ENCODE peak calls at places on chromosome 11, in six cellular contexts. Q is AG09309; L is Caki2; H is ACHN; I is stimulated activated CD8-positive, alpha-beta memory T cell treated with anti-CD3 and anti-CD28 coated beads, Interleukin-4, amount 100 ng/mL, for 1 hour; O is naive B cell. Y is an unnamed sample.

GRCh38 chr11:44823006-44823405 is 96.2 kb downstream of the TSPAN18 start:
- DNase-seq in Q (no peak), L (no peak), H (no peak), I (no peak), O (no peak), Y (no peak)

GRCh38 chr11:46319074-46319453 is 28.2 kb upstream of the DGKZ start:
- DNase-seq in Q (no peak), L (no peak), H (no peak), I (no peak), O (no peak), Y (no peak)

GRCh38 chr11:16191852-16192240 is 164.5 kb downstream of the SOX6 start:
- DNase-seq in Q (no peak), L (no peak), H (no peak), I (no peak), O (no peak), Y (no peak)

GRCh38 chr11:47204633-47204989 is 10.2 kb upstream of the DDB2 start:
- DNase-seq in Q (no peak), L (no peak), H (no peak), I (no peak), O (no peak), Y (no peak)

GRCh38 chr11:64810891-64811272 is 531 bp upstream of the MEN1 start:
- DNase-seq in Q (no peak), L (no peak), H (no peak), I (no peak), O (no peak), Y (no peak)

GRCh38 chr11:20489948-20490347 is 102.4 kb downstream of the PRMT3 start:
- DNase-seq in Q (no peak), L (no peak), H (no peak), I (no peak), O (no peak), Y (no peak)

GRCh38 chr11:103031834-103032233 is 60.1 kb downstream of the DCUN1D5 start:
- DNase-seq in Q (peak; percentile 67), L (no peak), H (no peak), I (no peak), O (no peak), Y (no peak)

GRCh38 chr11:76798656-76799055 is 15.5 kb downstream of the TSKU start:
- DNase-seq in Q (no peak), L (no peak), H (no peak), I (no peak), O (no peak), Y (no peak)

GRCh38 chr11:59062602-59063529 is 23.2 kb upstream of the GLYATL1B start:
- DNase-seq in Q (no peak), L (no peak), H (no peak), I (no peak), O (no peak), Y (no peak)

GRCh38 chr11:71948314-71949027 is 19.6 kb downstream of the RNF121 start:
- DNase-seq in Q (no peak), L (peak; percentile 94), H (no peak), I (no peak), O (no peak), Y (no peak)

GRCh38 chr11:35619030-35619753 is 932 bp downstream of the FJX1 start:
- DNase-seq in Q (no peak), L (peak; percentile 72), H (peak; percentile 56), I (no peak), O (peak; percentile 24), Y (no peak)

GRCh38 chr11:119460582-119460981 is 37.6 kb upstream of the THY1 start:
- DNase-seq in Q (peak; percentile 83), L (no peak), H (no peak), I (no peak), O (no peak), Y (no peak)

GRCh38 chr11:129143335-129143734 is 48.8 kb downstream of the ARHGAP32 start:
- DNase-seq in Q (peak; percentile 99), L (peak; percentile 84), H (peak; percentile 96), I (no peak), O (no peak), Y (peak; percentile 96)

GRCh38 chr11:94417386-94417987 is 16.3 kb upstream of the GPR83 start:
- DNase-seq in Q (peak; percentile 11), L (peak; percentile 6), H (peak; percentile 39), I (no peak), O (no peak), Y (no peak)

GRCh38 chr11:95327273-95327948 is 96.4 kb upstream of the SESN3 start:
- DNase-seq in Q (no peak), L (no peak), H (no peak), I (no peak), O (no peak), Y (no peak)

GRCh38 chr11:46898396-46899095 is 19.8 kb downstream of the LRP4 start:
- DNase-seq in Q (no peak), L (no peak), H (no peak), I (no peak), O (no peak), Y (no peak)

GRCh38 chr11:35621620-35622019 is 3.4 kb downstream of the FJX1 start:
- DNase-seq in Q (no peak), L (no peak), H (no peak), I (no peak), O (no peak), Y (no peak)

GRCh38 chr11:47524200-47524874 is 28.6 kb downstream of the CELF1 start:
- DNase-seq in Q (no peak), L (no peak), H (no peak), I (no peak), O (no peak), Y (no peak)

GRCh38 chr11:15854245-15854644 is 502.1 kb downstream of the SOX6 start:
- DNase-seq in Q (no peak), L (no peak), H (no peak), I (no peak), O (no peak), Y (no peak)

GRCh38 chr11:119397740-119398139 is 16.2 kb upstream of the USP2 start:
- DNase-seq in Q (no peak), L (no peak), H (no peak), I (no peak), O (no peak), Y (no peak)

GRCh38 chr11:66268953-66269906 is 791 bp downstream of the RAB1B start:
- DNase-seq in Q (no peak), L (peak; percentile 21), H (peak; percentile 45), I (no peak), O (no peak), Y (no peak)

Y was measured in epithelial cell of prostate.